ENCODE peak calls at places on chromosomes 13 and 19, in nine cellular contexts. P is AG04449, B is right lobe of liver, W is heart left ventricle, V is cerebellar cortex, E is epithelial cell of esophagus, A is NCI-H2081, G is GM20000, R is GDM1. I is an unnamed sample.

GRCh38 chr13:109396266-109396665 is 390.1 kb downstream of the IRS2 start:
- DNase-seq in B (peak; percentile 83), P (no peak), W (no peak), A (no peak), E (no peak), V (no peak), G (no peak), R (no peak), I (no peak)

GRCh38 chr19:1566392-1567115 is 1.6 kb downstream of the MEX3D start:
- DNase-seq in G (no peak), P (peak; percentile 9), A (peak; percentile 73), V (peak; percentile 67), B (peak; percentile 46), E (peak; percentile 80), R (no peak), W (peak; percentile 69), I (peak; percentile 53)

GRCh38 chr13:109818136-109818535 is 31.8 kb upstream of the IRS2 start:
- DNase-seq in B (no peak), A (no peak), E (peak; percentile 60), V (no peak), R (no peak), G (no peak), W (no peak), P (no peak), I (no peak)

GRCh38 chr13:47623862-47624261 is 377.2 kb downstream of the SUCLA2 start:
- DNase-seq in P (no peak), R (no peak), V (no peak), A (no peak), G (no peak), E (no peak), W (no peak), B (no peak), I (no peak)

GRCh38 chr19:6065685-6066365 is 44.5 kb downstream of the RFX2 start:
- DNase-seq in V (no peak), A (peak; percentile 52), G (no peak), R (peak; percentile 82), P (no peak), E (peak; percentile 41), B (peak; percentile 80), W (peak; percentile 56), I (no peak)

GRCh38 chr13:51585234-51585672 is 991 bp downstream of the WDFY2 start:
- DNase-seq in V (peak; percentile 44), B (no peak), E (peak; percentile 20), A (no peak), G (no peak), P (no peak), W (no peak), R (peak; percentile 52), I (peak; percentile 52)

GRCh38 chr13:36297259-36297599 is 385 bp downstream of the CCDC169 start:
- DNase-seq in G (peak; percentile 32), W (no peak), V (no peak), B (no peak), R (no peak), E (peak; percentile 42), P (no peak), A (peak; percentile 9), I (no peak)

GRCh38 chr13:50914848-50915247 is 5.3 kb downstream of the RNASEH2B start:
- DNase-seq in P (no peak), R (no peak), A (no peak), E (peak; percentile 10), B (no peak), G (no peak), V (no peak), W (no peak), I (no peak)

GRCh38 chr19:16836115-16836905 is 7.1 kb downstream of the SIN3B start:
- DNase-seq in B (no peak), W (peak; percentile 40), G (peak; percentile 76), E (peak; percentile 72), V (peak; percentile 36), R (peak; percentile 30), A (no peak), P (no peak), I (peak; percentile 45)

GRCh38 chr19:36257512-36257876 is 42.6 kb downstream of the ZNF146 start:
- DNase-seq in A (no peak), P (no peak), B (no peak), E (no peak), V (peak; percentile 42), W (peak; percentile 56), R (no peak), G (no peak), I (peak; percentile 59)

GRCh38 chr13:112200200-112200599 is 133.3 kb downstream of the SOX1 start:
- DNase-seq in W (no peak), P (no peak), E (no peak), R (no peak), G (no peak), B (no peak), V (no peak), A (no peak), I (no peak)

GRCh38 chr19:4847190-4847973 is 15.9 kb upstream of the TICAM1 start:
- DNase-seq in B (no peak), V (no peak), G (no peak), R (no peak), A (no peak), W (no peak), P (no peak), E (no peak), I (no peak)

GRCh38 chr13:26760835-26761582 is 423 bp upstream of the GPR12 start:
- DNase-seq in B (no peak), A (no peak), P (no peak), G (peak; percentile 31), V (peak; percentile 49), W (no peak), E (no peak), R (no peak), I (peak; percentile 64)